ENCODE peak calls at places on chromosome 17, in five cellular contexts. K is heart left ventricle, Y is gastrocnemius medialis, G is heart right ventricle, N is fibroblast of lung. O is an unnamed sample.

GRCh38 chr17:40097931-40098845 is 2.2 kb downstream of the NR1D1 start:
- DNase-seq in K (peak), Y (peak), G (peak), N (peak), O (no peak)

GRCh38 chr17:64250211-64250835 is 12.7 kb downstream of the TEX2 start:
- DNase-seq in K (no peak), Y (no peak), G (no peak), N (no peak), O (no peak)

GRCh38 chr17:50043290-50044148 is 12.4 kb upstream of the ITGA3 start:
- DNase-seq in K (peak), Y (no peak), G (peak), N (peak), O (no peak)

GRCh38 chr17:39639566-39640458 is 2.9 kb downstream of the STARD3 start:
- DNase-seq in K (no peak), Y (no peak), G (no peak), N (no peak), O (no peak)

GRCh38 chr17:30831257-30831656 is 509 bp upstream of the ATAD5 start:
- DNase-seq in K (no peak), Y (no peak), G (no peak), N (peak), O (no peak)

GRCh38 chr17:66123163-66123562 is 68.8 kb downstream of the CEP112 start:
- DNase-seq in K (no peak), Y (no peak), G (no peak), N (peak), O (no peak)

GRCh38 chr17:31807846-31808245 is 51.2 kb downstream of the COPRS start:
- DNase-seq in K (no peak), Y (no peak), G (no peak), N (peak), O (no peak)

GRCh38 chr17:78785663-78786057 is 3.6 kb upstream of the CYTH1 start:
- DNase-seq in K (no peak), Y (no peak), G (no peak), N (no peak), O (no peak)

GRCh38 chr17:54948380-54948779 is 20.1 kb downstream of the COX11 start:
- DNase-seq in K (no peak), Y (no peak), G (no peak), N (peak), O (no peak)

GRCh38 chr17:63545302-63545928 is 4.9 kb upstream of the DCAF7 start:
- DNase-seq in K (no peak), Y (no peak), G (no peak), N (no peak), O (no peak)

GRCh38 chr17:48704521-48704920 is 17.8 kb downstream of the PRAC1 start:
- DNase-seq in K (no peak), Y (no peak), G (no peak), N (no peak), O (no peak)

GRCh38 chr17:65160507-65160906 is 23.3 kb downstream of the RGS9 start:
- DNase-seq in K (no peak), Y (no peak), G (no peak), N (no peak), O (no peak)

GRCh38 chr17:15738066-15738465 is 6.0 kb downstream of the TBC1D26 start:
- DNase-seq in K (no peak), Y (no peak), G (no peak), N (no peak), O (no peak)

GRCh38 chr17:602436-602835 is 112.2 kb downstream of the VPS53 start:
- DNase-seq in K (no peak), Y (peak), G (no peak), N (no peak), O (no peak)

GRCh38 chr17:47270946-47271705 is 17.5 kb downstream of the ITGB3 start:
- DNase-seq in K (no peak), Y (no peak), G (no peak), N (no peak), O (no peak)

GRCh38 chr17:77279448-77280303 is 138.9 kb downstream of the SEC14L1 start:
- DNase-seq in K (no peak), Y (no peak), G (no peak), N (peak), O (no peak)

GRCh38 chr17:65029605-65030308 is 26.8 kb downstream of the GNA13 start:
- DNase-seq in K (no peak), Y (no peak), G (no peak), N (no peak), O (no peak)

GRCh38 chr17:43720311-43721060 is 38.1 kb downstream of the SOST start:
- DNase-seq in K (peak), Y (peak), G (peak), N (peak), O (peak)

GRCh38 chr17:9021158-9021984 is at the start of gene NTN1:
- DNase-seq in K (peak), Y (no peak), G (peak), N (peak), O (no peak)

GRCh38 chr17:29615048-29615385 is 7.7 kb downstream of the CORO6 start:
- DNase-seq in K (no peak), Y (no peak), G (no peak), N (no peak), O (no peak)

GRCh38 chr17:32536736-32537646 is 50.2 kb downstream of the CDK5R1 start:
- DNase-seq in K (no peak), Y (no peak), G (no peak), N (peak), O (no peak)

GRCh38 chr17:10743316-10744009 is 13.6 kb upstream of the TMEM220 start:
- DNase-seq in K (no peak), Y (no peak), G (no peak), N (peak), O (no peak)

GRCh38 chr17:77833769-77834168 is 124.7 kb upstream of the TNRC6C start:
- DNase-seq in K (no peak), Y (no peak), G (no peak), N (no peak), O (no peak)

GRCh38 chr17:73690581-73691135 is 46.4 kb upstream of the SDK2 start:
- DNase-seq in K (no peak), Y (no peak), G (no peak), N (no peak), O (no peak)

GRCh38 chr17:12282056-12282455 is 261.4 kb downstream of the MAP2K4 start:
- DNase-seq in K (no peak), Y (no peak), G (no peak), N (peak), O (no peak)

GRCh38 chr17:47172698-47173565 is 16.2 kb downstream of the CDC27 start:
- DNase-seq in K (no peak), Y (no peak), G (no peak), N (peak), O (no peak)

GRCh38 chr17:15278381-15278780 is 13.3 kb upstream of the PMP22 start:
- DNase-seq in K (no peak), Y (no peak), G (no peak), N (peak), O (no peak)

GRCh38 chr17:34366529-34367107 is 3.6 kb upstream of the CCL1 start:
- DNase-seq in K (no peak), Y (no peak), G (no peak), N (no peak), O (no peak)

GRCh38 chr17:39653316-39653661 is 11.9 kb upstream of the TCAP start:
- DNase-seq in K (no peak), Y (no peak), G (no peak), N (no peak), O (no peak)

GRCh38 chr17:73508057-73508930 is 136.0 kb downstream of the SDK2 start:
- DNase-seq in K (no peak), Y (no peak), G (no peak), N (no peak), O (no peak)

GRCh38 chr17:66283296-66283934 is 19.0 kb upstream of the PRKCA start:
- DNase-seq in K (no peak), Y (no peak), G (no peak), N (no peak), O (no peak)

GRCh38 chr17:77905766-77906165 is 52.7 kb upstream of the TNRC6C start:
- DNase-seq in K (no peak), Y (no peak), G (no peak), N (no peak), O (no peak)

GRCh38 chr17:41912925-41913324 is 5.8 kb downstream of the ACLY start:
- DNase-seq in K (no peak), Y (no peak), G (no peak), N (no peak), O (no peak)

DNA sequence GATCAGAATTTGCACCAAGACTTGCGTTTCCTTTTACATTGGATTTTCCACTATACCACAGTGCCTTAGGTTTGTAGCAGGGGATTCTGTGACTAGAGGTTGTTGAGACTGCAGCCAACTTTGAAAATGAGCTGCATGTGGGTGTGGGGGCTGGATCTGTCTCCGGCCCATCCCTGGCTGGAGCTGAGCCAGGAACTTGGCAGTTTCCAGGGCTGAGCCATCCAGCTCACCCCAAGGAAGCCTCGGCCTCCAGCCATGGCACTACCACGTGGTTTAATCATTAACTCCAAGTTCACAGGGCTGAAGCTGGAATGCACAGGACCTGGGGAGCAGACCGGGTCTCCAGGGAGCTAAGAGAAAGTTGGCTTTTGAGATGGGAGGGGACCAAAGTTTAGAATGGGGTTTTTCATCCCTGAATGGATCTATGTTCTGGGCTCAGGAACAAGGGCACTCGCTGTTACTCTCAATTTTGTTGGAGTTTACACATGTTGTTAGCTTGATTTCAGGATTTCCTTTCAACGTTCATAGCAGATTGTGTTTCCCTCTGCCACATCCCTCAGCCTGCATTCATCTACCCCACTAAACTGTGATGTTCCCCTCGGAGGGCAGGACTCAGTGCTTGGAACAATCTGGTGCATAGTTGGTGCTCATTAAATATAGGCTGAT is 42.3 kb upstream of the HNF1B start:
- DNase-seq in K (peak), Y (no peak), G (peak), N (peak), O (no peak)
- H3K27ac ChIP-seq in K (no peak), Y (no peak), G (no peak), N (no peak), O (no peak)

DNA sequence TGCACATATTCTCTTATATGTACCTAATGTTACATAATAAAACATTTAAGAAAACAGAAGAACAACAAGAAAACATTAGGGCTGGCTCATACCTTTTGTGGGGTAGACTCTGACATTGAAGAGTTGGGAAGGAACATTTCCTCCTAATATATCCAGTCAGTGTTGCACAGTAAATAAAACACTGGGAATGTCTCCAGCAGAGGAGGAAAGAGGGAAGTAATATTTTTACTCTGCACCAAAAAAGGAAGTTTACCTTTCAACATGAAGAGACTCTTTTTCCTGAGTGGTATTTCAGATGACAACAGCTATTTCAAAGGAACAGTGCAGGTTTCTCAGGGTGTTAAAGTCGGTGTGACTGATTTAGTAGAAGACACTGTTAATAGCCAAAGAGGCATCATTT is 31.9 kb downstream of the EPN2 start:
- DNase-seq in K (no peak), Y (no peak), G (no peak), N (no peak), O (no peak)
- H3K27ac ChIP-seq in K (peak), Y (peak), G (peak), N (no peak), O (peak)

DNA sequence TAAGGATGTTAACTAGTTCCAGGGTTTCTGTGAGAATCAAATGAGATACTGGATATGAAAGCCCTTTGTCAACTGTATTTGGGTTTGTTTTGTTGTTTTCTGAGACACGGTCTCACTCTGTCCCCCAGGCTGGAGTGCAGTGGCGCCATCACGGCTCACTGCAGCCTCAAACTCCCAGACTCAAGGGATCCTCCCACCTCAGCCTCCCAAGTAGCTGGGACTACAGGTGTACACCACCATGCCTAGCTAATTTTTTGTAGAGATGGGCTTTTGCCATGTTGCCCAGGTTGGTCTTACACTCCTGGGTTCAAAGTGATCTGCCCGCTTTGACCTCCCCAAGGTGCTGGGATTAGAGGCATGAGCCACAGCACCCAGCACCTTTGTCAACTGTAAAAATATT is 8.9 kb downstream of the SUPT4H1 start:
- DNase-seq in K (no peak), Y (no peak), G (no peak), N (no peak), O (no peak)
- H3K27ac ChIP-seq in K (no peak), Y (no peak), G (no peak), N (no peak), O (no peak)

GRCh38 chr17:57553525-57553924 is 191.6 kb downstream of the CCDC182 start:
- DNase-seq in K (no peak), Y (no peak), G (no peak), N (peak), O (no peak)

GRCh38 chr17:57552114-57552601 is 192.9 kb downstream of the CCDC182 start:
- DNase-seq in K (no peak), Y (no peak), G (peak), N (peak), O (no peak)

GRCh38 chr17:57550671-57551315 is 194.3 kb downstream of the CCDC182 start:
- DNase-seq in K (no peak), Y (no peak), G (no peak), N (no peak), O (no peak)

GRCh38 chr17:57549996-57550395 is 195.1 kb downstream of the CCDC182 start:
- DNase-seq in K (no peak), Y (no peak), G (no peak), N (no peak), O (no peak)

DNA sequence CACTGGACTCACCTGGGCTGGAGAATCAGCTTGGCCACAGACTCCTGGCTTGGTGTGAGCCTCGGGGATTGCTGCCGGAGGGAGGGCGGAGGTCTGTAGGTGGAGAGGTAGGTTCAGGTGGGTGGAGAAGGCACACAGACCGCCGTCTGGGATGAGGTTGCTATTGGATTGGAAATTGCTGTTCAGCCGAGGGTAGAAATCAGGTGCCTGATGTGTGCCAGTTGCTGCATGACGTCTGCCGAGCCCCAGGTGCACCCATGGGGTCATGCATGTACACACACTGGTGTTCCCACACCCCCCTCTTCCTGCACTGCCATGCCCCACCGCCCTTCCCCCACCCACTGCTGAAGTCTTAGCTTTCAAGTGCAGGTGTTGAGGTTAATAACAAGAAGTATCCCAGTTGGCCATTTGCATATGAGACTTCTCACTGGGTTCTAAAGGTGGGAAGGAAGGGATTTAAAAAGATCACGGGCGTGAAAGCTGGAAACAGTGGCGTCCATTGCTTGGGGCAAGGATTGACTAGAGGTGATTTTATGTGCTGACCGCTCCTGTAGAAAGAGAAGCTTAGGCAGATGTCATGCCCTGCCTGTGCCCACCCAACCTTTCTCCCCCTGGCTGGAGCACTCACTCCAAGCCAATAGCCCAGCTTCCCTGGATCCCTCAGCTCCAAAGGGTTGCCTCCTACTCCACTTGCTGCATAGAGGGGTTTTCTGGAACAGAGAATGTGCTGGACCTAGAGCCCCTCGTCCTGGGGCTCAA is 193.6 kb downstream of the CCDC182 start:
- DNase-seq in K (no peak), Y (no peak), G (no peak), N (no peak), O (no peak)
- H3K27ac ChIP-seq in K (no peak), Y (no peak), G (no peak), N (no peak), O (peak)

GRCh38 chr17:81002409-81003361 is 11.0 kb downstream of the CHMP6 start:
- DNase-seq in K (peak), Y (no peak), G (peak), N (peak), O (no peak)
- H3K27ac ChIP-seq in K (no peak), Y (no peak), G (no peak), N (no peak), O (no peak)

GRCh38 chr17:45346255-45347015 is 29.6 kb upstream of the MAP3K14 start:
- DNase-seq in K (no peak), Y (no peak), G (no peak), N (peak), O (no peak)

GRCh38 chr17:45353047-45353446 is 36.2 kb upstream of the MAP3K14 start:
- DNase-seq in K (no peak), Y (no peak), G (no peak), N (no peak), O (no peak)

GRCh38 chr17:45347451-45347850 is 30.6 kb upstream of the MAP3K14 start:
- DNase-seq in K (no peak), Y (no peak), G (no peak), N (no peak), O (no peak)

GRCh38 chr17:45355087-45355486 is 38.3 kb upstream of the MAP3K14 start:
- DNase-seq in K (no peak), Y (no peak), G (no peak), N (no peak), O (no peak)

DNA sequence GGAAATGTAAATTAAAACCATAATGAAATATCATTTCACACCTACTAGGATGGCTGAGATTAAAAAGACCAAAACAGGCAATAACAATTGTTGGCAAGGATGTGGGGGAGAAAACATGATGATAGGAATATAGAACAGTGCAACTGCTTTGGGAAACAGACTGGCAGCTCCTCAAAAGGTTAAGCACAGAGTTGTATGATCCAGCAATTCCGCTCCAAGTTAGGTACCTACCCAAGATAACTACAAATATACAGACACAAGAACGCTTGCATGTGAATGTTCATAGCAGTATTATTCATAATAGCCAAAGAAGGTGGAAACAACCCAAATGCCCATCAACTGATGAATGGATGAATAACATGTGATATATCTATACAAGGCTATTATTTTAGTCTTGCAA is 35.0 kb upstream of the MAP3K14 start:
- DNase-seq in K (no peak), Y (no peak), G (no peak), N (no peak), O (no peak)
- H3K27ac ChIP-seq in K (no peak), Y (no peak), G (no peak), N (no peak), O (no peak)

GRCh38 chr17:61459434-61459809 is 7.2 kb downstream of the TBX4 start:
- DNase-seq in K (no peak), Y (no peak), G (no peak), N (no peak), O (no peak)
- H3K27ac ChIP-seq in K (no peak), Y (no peak), G (no peak), N (peak), O (no peak)

DNA sequence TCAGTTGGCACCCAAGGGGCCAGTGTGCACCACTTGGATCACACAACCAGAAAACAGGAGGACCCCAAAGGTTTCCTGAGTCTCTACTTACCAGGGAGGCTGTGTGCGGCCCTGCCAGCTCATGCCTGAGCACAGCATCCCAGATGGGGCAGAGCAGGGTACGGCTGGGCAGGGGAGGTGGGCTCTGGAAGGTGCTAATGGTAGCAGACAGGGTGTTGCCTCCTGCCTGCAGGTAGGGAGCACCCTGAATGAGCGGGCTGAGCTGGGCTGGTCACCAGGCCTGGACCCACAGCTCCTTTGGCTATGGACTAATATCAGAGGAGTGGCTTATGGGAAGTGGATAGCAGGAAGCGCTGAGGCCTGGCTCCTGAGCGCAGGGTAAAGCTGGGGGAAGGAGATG is 14.6 kb downstream of the RECQL5 start:
- DNase-seq in K (no peak), Y (no peak), G (no peak), N (no peak), O (no peak)
- H3K27ac ChIP-seq in K (no peak), Y (no peak), G (no peak), N (no peak), O (peak)